ENCODE peak calls at places on chromosomes 4 and X, in nine cellular contexts. P is effector memory CD4-positive, alpha-beta T cell; C is right atrium auricular region; K is MM.1S; N is sigmoid colon; F is K562; J is stomach; W is GM23248; B is transverse colon. I is an unnamed sample.
A peak's percentile ranks its signal among the peaks of the same experiment; 100 is the strongest.

GRCh38 chr4:177008836-177009501 is 216.2 kb upstream of the VEGFC start:
- DNase-seq in P (no peak), C (no peak), K (no peak), N (no peak), F (no peak), J (no peak), W (no peak), B (no peak), I (no peak)

GRCh38 chr4:101033986-101034385 is 313.3 kb downstream of the PPP3CA start:
- DNase-seq in P (no peak), C (no peak), K (no peak), N (no peak), F (no peak), J (no peak), W (no peak), B (no peak), I (no peak)

GRCh38 chr4:1565598-1566295 is 118.4 kb downstream of the FAM53A start:
- DNase-seq in P (no peak), C (no peak), K (no peak), N (peak; percentile 35), F (no peak), J (no peak), W (no peak), B (no peak), I (peak; percentile 56)

GRCh38 chr4:23484689-23485088 is 405.2 kb downstream of the PPARGC1A start:
- DNase-seq in P (no peak), C (no peak), K (no peak), N (no peak), F (no peak), J (no peak), W (no peak), B (no peak), I (no peak)

GRCh38 chr4:161926033-161926828 is 237.6 kb downstream of the FSTL5 start:
- DNase-seq in P (no peak), C (no peak), K (no peak), N (no peak), F (no peak), J (no peak), W (no peak), B (no peak), I (no peak)

GRCh38 chrX:115333446-115333845 is 43.9 kb downstream of the LUZP4 start:
- DNase-seq in P (no peak), C (no peak), K (no peak), N (no peak), F (no peak), J (no peak), W (no peak), B (no peak), I (no peak)

GRCh38 chrX:134571831-134572230 is 86.4 kb downstream of the PLAC1 start:
- DNase-seq in P (no peak), C (no peak), K (no peak), N (no peak), F (no peak), J (no peak), W (no peak), B (no peak), I (no peak)

GRCh38 chrX:39811391-39811790 is 286.4 kb downstream of the BCOR start:
- DNase-seq in P (no peak), C (no peak), K (no peak), N (no peak), F (no peak), J (no peak), W (no peak), B (no peak), I (no peak)

GRCh38 chrX:154021131-154021611 is 1.5 kb upstream of the IRAK1 start:
- DNase-seq in P (no peak), C (no peak), K (no peak), N (no peak), F (peak; percentile 27), J (no peak), W (peak; percentile 84), B (no peak), I (no peak)

GRCh38 chr4:150235795-150236385 is 157.6 kb downstream of the DCLK2 start:
- DNase-seq in P (no peak), C (no peak), K (no peak), N (no peak), F (no peak), J (no peak), W (no peak), B (no peak), I (no peak)

GRCh38 chr4:87109121-87109520 is 111.3 kb downstream of the KLHL8 start:
- DNase-seq in P (no peak), C (no peak), K (no peak), N (no peak), F (no peak), J (no peak), W (no peak), B (no peak), I (no peak)

GRCh38 chr4:189046642-189047041 is 894.0 kb upstream of the FRG1 start:
- DNase-seq in P (no peak), C (no peak), K (no peak), N (no peak), F (no peak), J (no peak), W (peak; percentile 4), B (no peak), I (no peak)

GRCh38 chr4:77110707-77111106 is 34.9 kb upstream of the CCNI start:
- DNase-seq in P (no peak), C (no peak), K (no peak), N (no peak), F (no peak), J (no peak), W (peak; percentile 26), B (no peak), I (no peak)

GRCh38 chr4:148216866-148217814 is 225.1 kb downstream of the NR3C2 start:
- DNase-seq in P (no peak), C (no peak), K (peak; percentile 93), N (no peak), F (no peak), J (no peak), W (no peak), B (no peak), I (no peak)

GRCh38 chr4:56803473-56803872 is 18.0 kb downstream of the SPINK2 start:
- DNase-seq in P (no peak), C (no peak), K (peak; percentile 75), N (no peak), F (no peak), J (no peak), W (no peak), B (no peak), I (no peak)

GRCh38 chrX:150012647-150013046 is 74.4 kb upstream of the EOLA2 start:
- DNase-seq in P (no peak), C (no peak), K (no peak), N (no peak), F (no peak), J (no peak), W (peak; percentile 20), B (no peak), I (no peak)

GRCh38 chr4:143668930-143669553 is 31.4 kb downstream of the FREM3 start:
- DNase-seq in P (no peak), C (no peak), K (peak; percentile 63), N (no peak), F (no peak), J (no peak), W (no peak), B (no peak), I (no peak)

DNA sequence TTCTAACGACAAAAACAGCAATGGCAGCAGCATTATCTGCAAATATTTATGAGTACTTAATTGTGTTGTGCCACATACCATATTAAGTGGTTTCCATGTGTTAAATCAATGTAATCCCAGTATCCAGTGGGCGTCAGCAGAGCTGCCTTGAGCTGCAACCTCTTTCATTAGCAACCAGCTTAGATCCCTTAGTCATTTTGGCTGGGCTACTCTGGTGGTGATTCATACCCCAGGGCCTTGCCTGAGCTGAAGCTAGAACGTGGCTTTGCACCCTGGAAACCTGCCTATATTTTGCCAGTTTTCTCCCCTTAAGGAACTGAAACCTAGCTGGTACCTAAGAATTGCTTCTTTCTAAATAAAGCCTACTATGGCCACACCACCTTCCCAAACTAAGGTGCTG is 474.3 kb upstream of the FTHL17 start:
- DNase-seq in P (no peak), C (no peak), K (no peak), N (no peak), F (peak; percentile 6), J (no peak), W (peak; percentile 89), B (no peak), I (no peak)
- H3K27ac ChIP-seq in P (no peak overlapping the region), C (no peak overlapping the region), K (no peak overlapping the region), N (no peak overlapping the region), F (no peak overlapping the region), J (no peak overlapping the region), W (peak overlapping the region; percentile 77), B (no peak overlapping the region), I (no peak overlapping the region)

GRCh38 chrX:144275403-144275802 is 391.5 kb downstream of the UBE2NL start:
- DNase-seq in P (no peak), C (no peak), K (no peak), N (no peak), F (no peak), J (no peak), W (no peak), B (no peak), I (no peak)
- H3K9me3 ChIP-seq in P (no peaks in the 10 kb centered on the region), C (no peaks in the 10 kb centered on the region), K (no peaks in the 10 kb centered on the region), N (no peaks in the 10 kb centered on the region), F (no peaks in the 10 kb centered on the region), J (no peaks in the 10 kb centered on the region), W (no peaks in the 10 kb centered on the region), B (no peaks in the 10 kb centered on the region), I (no peaks in the 10 kb centered on the region)

DNA sequence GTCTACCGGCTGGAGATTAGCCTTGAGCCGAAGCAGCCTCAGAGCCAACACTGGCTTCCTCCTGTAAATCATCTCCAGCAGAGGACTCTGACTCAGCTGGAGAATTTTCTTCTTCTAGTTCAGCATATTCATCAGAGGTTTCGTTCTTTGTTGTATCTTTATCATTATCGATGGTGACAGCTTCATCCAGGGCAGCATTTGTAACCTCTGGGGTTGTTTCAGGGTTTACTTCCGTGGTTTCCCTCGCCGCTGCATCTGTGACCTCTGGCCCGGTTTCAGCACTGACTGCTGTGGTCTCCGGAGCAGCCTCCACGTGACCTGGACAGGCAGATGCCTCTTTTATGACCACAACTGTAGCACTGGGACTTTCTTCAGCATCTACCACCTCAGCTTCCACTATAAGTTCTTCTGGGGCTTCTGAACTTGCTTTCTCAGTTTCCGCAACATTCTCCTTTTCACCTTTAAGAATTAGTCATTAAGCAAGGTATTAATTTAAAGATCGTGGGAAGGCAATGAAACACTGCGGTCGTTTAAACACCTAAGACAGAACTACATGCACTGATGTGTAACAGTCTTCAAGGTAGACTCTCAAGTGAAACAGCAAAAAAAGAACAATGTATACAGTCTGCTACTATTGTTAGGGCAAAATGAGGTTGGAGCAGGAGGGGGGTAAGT is 13.3 kb downstream of the MGARP start:
- DNase-seq in P (peak; percentile 63), C (peak; percentile 73), K (peak; percentile 98), N (peak; percentile 90), F (peak; percentile 87), J (peak; percentile 71), W (peak; percentile 81), B (peak; percentile 86), I (peak; percentile 79)
- H3K4me3 ChIP-seq in P (peak overlapping the region; percentile 40), C (peak overlapping the region; percentile 46), K (peak overlapping the region; percentile 44), N (peak overlapping the region; percentile 48), F (peak overlapping the region; percentile 13), J (peak overlapping the region; percentile 33), W (peak overlapping the region; percentile 73), B (peak overlapping the region; percentile 46), I (peak overlapping the region; percentile 22)

DNA sequence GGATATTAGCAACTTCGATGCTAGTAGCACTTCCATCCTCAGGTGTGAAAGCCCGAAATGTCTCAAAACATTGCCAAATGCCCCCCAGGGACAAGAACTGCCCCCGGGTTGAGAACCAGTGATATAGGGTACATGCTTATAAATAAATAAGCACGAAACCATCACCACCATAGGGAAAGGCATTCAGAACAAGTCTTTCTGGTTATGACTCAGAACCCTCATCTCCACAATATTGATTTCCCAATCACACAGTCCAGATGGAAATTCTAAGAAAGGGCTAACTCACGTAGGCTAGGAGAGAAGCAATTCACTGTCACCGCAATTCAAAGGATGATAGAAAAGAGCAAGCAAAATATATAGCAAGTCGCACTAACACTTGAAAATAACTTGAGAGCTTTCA is 84.8 kb downstream of the ANOS1 start:
- DNase-seq in P (no peak), C (no peak), K (no peak), N (no peak), F (no peak), J (no peak), W (no peak), B (no peak), I (no peak)
- H3K27ac ChIP-seq in P (no peak overlapping the region), C (no peak overlapping the region), K (no peak overlapping the region), N (no peak overlapping the region), F (no peak overlapping the region), J (no peak overlapping the region), W (no peak overlapping the region), B (no peak overlapping the region), I (no peak overlapping the region)